ENCODE peak calls at places on chromosomes 3 and 15, in six cellular contexts. U is lower lobe of right lung, P is mesothelial cell of epicardium, T is colonic mucosa, J is neural crest cell, K is heart left ventricle. Y is an unnamed sample.

GRCh38 chr15:63628123-63628822 is 31.1 kb downstream of the FBXL22 start:
- DNase-seq in U (no peak), P (no peak), T (no peak), J (no peak), K (no peak), Y (no peak)

GRCh38 chr3:69306239-69307185 is 79.4 kb downstream of the FRMD4B start:
- DNase-seq in U (peak; percentile 72), P (peak; percentile 71), T (peak; percentile 73), J (peak; percentile 54), K (peak; percentile 67), Y (peak; percentile 36)

GRCh38 chr15:34514251-34514760 is 69.1 kb downstream of the GOLGA8B start:
- DNase-seq in U (peak; percentile 59), P (peak; percentile 70), T (no peak), J (no peak), K (peak; percentile 80), Y (no peak)

GRCh38 chr15:64623347-64624024 is 151.9 kb downstream of the RBPMS2 start:
- DNase-seq in U (no peak), P (no peak), T (no peak), J (no peak), K (no peak), Y (no peak)

GRCh38 chr3:16998236-16998923 is 113.6 kb downstream of the PLCL2 start:
- DNase-seq in U (no peak), P (no peak), T (no peak), J (no peak), K (no peak), Y (no peak)

GRCh38 chr3:129690406-129690805 is 83.9 kb upstream of the PLXND1 start:
- DNase-seq in U (no peak), P (no peak), T (peak; percentile 28), J (peak; percentile 8), K (no peak), Y (no peak)

GRCh38 chr3:8560608-8561007 is 59.0 kb downstream of the LMCD1 start:
- DNase-seq in U (no peak), P (no peak), T (no peak), J (no peak), K (no peak), Y (no peak)

GRCh38 chr3:54877675-54878544 is 49.9 kb downstream of the LRTM1 start:
- DNase-seq in U (no peak), P (no peak), T (no peak), J (no peak), K (no peak), Y (no peak)

GRCh38 chr15:67109141-67110034 is 44.0 kb downstream of the SMAD3 start:
- DNase-seq in U (peak; percentile 54), P (no peak), T (peak; percentile 56), J (no peak), K (peak; percentile 84), Y (peak; percentile 60)

GRCh38 chr3:194404365-194405140 is 5.5 kb upstream of the GP5 start:
- DNase-seq in U (no peak), P (no peak), T (peak; percentile 72), J (no peak), K (no peak), Y (no peak)

GRCh38 chr15:36914466-36914865 is 185.9 kb downstream of the MEIS2 start:
- DNase-seq in U (no peak), P (no peak), T (no peak), J (no peak), K (no peak), Y (no peak)

DNA sequence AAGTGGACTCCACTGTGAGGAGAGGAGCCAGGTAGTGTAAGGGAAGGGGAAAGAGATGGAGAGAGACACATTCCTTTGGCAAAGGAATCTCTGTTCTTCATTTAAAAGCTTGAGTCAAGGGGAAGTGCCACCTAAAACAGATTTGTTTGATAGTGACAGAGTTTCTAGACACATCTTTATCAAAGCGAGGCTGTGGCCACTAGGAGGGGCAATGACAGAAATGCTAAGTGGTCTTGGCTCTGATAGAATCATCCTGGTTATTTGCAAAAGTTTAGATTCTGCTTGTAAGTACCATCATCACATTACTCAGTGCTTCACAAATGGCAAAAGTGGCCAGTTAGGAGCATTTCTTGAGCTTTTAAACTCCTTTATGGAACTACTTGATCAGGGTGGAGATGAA is 261.4 kb downstream of the CNTN3 start:
- DNase-seq in U (no peak), P (no peak), T (no peak), J (no peak), K (no peak), Y (no peak)
- TF ChIP-seq CTCF in U (no peak), P (no peak), T (no peak), J (peak; percentile 41), K (no peak), Y (no peak)

DNA sequence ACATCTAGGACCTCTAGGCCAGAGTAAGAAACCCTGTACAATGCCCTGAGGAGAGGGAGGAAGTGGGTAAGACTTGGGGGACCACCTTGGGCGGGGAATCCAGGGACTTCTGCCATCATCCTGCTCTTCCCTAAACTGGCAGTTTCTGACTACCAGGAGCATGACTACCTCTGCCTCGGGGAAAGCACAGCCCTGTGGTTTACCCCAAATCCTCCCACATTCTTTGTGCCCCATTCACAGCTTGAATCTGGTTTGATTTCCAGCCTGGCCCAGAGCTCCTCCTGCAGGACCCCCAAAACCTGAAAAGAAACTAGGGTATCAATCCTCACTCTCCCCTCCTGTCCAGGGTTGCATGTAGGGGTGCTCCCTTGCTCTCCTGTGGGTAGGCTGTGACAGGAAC is 4.7 kb downstream of the C3orf18 start:
- DNase-seq in U (no peak), P (no peak), T (no peak), J (no peak), K (no peak), Y (no peak)
- TF ChIP-seq CTCF in U (no peak), P (no peak), T (no peak), J (no peak), K (no peak), Y (no peak)

DNA sequence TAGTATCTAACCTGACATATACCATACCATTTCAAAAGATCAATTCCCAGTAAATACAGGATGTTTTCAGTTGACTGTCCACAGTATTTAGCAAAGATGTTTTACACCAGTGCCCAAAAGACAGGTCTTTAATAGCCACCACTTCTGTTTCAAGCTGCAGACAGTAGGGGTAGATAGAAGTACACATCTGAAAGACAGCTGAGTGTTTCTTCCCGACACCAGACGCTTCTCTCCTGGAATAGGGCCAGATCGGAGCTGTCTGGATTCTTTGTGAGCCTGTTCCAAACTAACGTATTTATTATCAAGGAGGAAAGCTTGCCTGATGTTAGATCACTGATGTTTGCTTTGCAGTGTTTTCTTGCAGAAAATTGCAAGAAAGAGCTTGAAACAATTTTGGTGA is 136.1 kb upstream of the RBMS3 start:
- DNase-seq in U (no peak), P (peak; percentile 68), T (no peak), J (no peak), K (no peak), Y (no peak)
- TF ChIP-seq CTCF in U (no peak), P (no peak), T (no peak), J (no peak), K (no peak), Y (no peak)

GRCh38 chr3:98339031-98339430 is 14.6 kb upstream of the OR5K4 start:
- DNase-seq in U (no peak), P (no peak), T (no peak), J (no peak), K (no peak), Y (no peak)

GRCh38 chr3:98341758-98342157 is 11.9 kb upstream of the OR5K4 start:
- DNase-seq in U (no peak), P (no peak), T (no peak), J (no peak), K (no peak), Y (no peak)

GRCh38 chr3:98343647-98344507 is 9.8 kb upstream of the OR5K4 start:
- DNase-seq in U (no peak), P (no peak), T (peak; percentile 48), J (peak; percentile 43), K (no peak), Y (no peak)
- TF ChIP-seq CTCF in U (peak; percentile 50), P (peak; percentile 52), T (peak; percentile 42), J (peak; percentile 71), K (no peak), Y (peak; percentile 60)

GRCh38 chr15:100908466-100908865 is 10.7 kb upstream of the LRRK1 start:
- DNase-seq in U (no peak), P (no peak), T (no peak), J (no peak), K (no peak), Y (no peak)

GRCh38 chr15:100910556-100910955 is 8.6 kb upstream of the LRRK1 start:
- DNase-seq in U (no peak), P (no peak), T (no peak), J (no peak), K (no peak), Y (no peak)

GRCh38 chr15:100911086-100911485 is 8.1 kb upstream of the LRRK1 start:
- DNase-seq in U (no peak), P (no peak), T (no peak), J (no peak), K (no peak), Y (no peak)

GRCh38 chr15:100909582-100909981 is 9.6 kb upstream of the LRRK1 start:
- DNase-seq in U (no peak), P (no peak), T (no peak), J (no peak), K (no peak), Y (no peak)

DNA sequence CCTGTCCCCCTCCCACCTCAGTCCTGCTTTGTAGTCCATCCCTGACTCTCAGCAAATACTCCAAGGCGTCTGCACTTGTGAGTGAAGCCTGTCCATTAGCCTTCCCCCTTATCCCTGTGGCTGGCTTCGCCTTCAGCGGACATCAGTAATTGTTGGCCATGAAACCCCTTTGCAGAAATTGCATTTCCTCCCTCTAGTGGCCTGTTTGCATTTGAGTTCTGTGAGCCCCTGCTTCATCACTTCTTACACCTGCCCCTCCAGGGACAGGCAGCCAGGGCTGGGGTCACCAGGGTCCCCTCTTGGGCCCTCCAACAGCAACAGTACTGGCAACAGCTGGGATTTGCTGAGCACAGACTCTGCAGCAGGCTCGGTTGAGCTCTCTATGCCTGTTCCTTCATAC is 9.0 kb upstream of the LRRK1 start:
- DNase-seq in U (no peak), P (no peak), T (no peak), J (no peak), K (no peak), Y (no peak)
- TF ChIP-seq CTCF in U (no peak), P (peak; percentile 13), T (no peak), J (peak; percentile 44), K (no peak), Y (no peak)

GRCh38 chr3:133831966-133832801 is 26.6 kb downstream of the SRPRB start:
- DNase-seq in U (no peak), P (no peak), T (no peak), J (no peak), K (no peak), Y (no peak)
- TF ChIP-seq CTCF in U (no peak), P (no peak), T (no peak), J (peak; percentile 25), K (no peak), Y (no peak)

DNA sequence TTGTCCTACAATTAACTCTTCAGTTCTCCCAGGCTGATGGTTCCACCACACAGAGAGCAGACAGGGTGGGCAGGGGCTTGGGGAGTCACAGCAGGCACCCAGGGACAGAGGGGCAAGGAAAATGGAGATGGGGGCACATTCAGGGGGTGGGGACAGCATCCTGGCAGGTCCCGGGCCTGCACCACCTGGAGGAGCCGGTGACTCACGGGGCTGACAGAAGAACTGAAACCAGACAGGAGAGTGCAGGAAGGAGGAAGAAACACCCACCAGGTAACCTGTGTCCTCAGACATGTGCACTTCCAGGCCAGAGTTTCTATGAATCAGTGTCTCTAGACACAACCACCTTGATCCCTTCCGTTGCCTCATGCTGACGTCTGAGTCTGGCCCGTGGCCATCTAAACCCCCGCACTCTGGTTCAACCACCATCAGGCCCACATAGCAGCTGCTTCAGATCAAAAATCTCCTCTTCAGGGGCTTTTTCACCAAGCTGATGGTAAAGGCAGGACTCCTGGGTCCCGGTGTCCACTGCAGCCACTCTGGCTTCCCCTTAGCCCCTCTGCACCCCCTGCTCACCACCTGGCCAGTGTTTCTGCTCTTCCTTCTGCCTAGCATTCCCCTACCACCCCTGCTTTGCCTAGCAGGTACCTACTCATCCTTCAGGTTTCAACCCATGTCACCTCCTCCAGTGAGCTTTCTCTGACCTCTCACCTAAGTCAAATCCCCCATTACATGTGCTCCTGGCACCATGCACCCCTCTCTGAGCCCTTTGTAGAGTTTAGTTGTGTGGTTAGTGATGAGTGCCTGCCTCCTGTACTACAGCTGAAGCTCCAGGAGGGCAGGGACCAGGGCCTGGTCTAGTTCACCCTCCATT is 16.5 kb upstream of the CYP11A1 start:
- DNase-seq in U (no peak), P (no peak), T (no peak), J (no peak), K (peak; percentile 37), Y (no peak)
- TF ChIP-seq CTCF in U (no peak), P (no peak), T (no peak), J (no peak), K (no peak), Y (no peak)

Y was measured in natural killer cell.